ENCODE peak calls at places on chromosomes 5 and 9, in seven cellular contexts. One of them, this sample, is unnamed.

GRCh38 chr5:54443264-54443663 is 12.2 kb upstream of the HSPB3 start:
- DNase-seq in uterus: no peak
- DNase-seq in GM23248: peak; percentile 62
- DNase-seq in neural progenitor cell: peak; percentile 51
- DNase-seq in heart right ventricle: no peak
- DNase-seq in aorta: no peak
- DNase-seq in body of pancreas: no peak
- DNase-seq in this sample: no peak

GRCh38 chr5:158874814-158875213 is 224.9 kb downstream of the EBF1 start:
- DNase-seq in GM23248: peak; percentile 25
- DNase-seq in neural progenitor cell: no peak
- DNase-seq in body of pancreas: no peak
- DNase-seq in aorta: no peak
- DNase-seq in uterus: no peak
- DNase-seq in heart right ventricle: no peak
- DNase-seq in this sample: no peak

GRCh38 chr5:95931118-95931833 is 30.4 kb downstream of the ELL2 start:
- DNase-seq in body of pancreas: no peak
- DNase-seq in uterus: no peak
- DNase-seq in aorta: no peak
- DNase-seq in heart right ventricle: no peak
- DNase-seq in neural progenitor cell: no peak
- DNase-seq in GM23248: no peak
- DNase-seq in this sample: no peak

GRCh38 chr5:130116972-130117371 is 212.7 kb downstream of the CHSY3 start:
- DNase-seq in heart right ventricle: no peak
- DNase-seq in aorta: no peak
- DNase-seq in neural progenitor cell: no peak
- DNase-seq in uterus: no peak
- DNase-seq in body of pancreas: no peak
- DNase-seq in GM23248: no peak
- DNase-seq in this sample: no peak

GRCh38 chr9:8728910-8729309 is 929.3 kb upstream of the DMAC1 start:
- DNase-seq in aorta: no peak
- DNase-seq in uterus: no peak
- DNase-seq in body of pancreas: no peak
- DNase-seq in heart right ventricle: no peak
- DNase-seq in neural progenitor cell: no peak
- DNase-seq in GM23248: no peak
- DNase-seq in this sample: no peak

GRCh38 chr9:132350861-132351315 is 3.9 kb downstream of the SETX start:
- DNase-seq in GM23248: peak; percentile 46
- DNase-seq in neural progenitor cell: no peak
- DNase-seq in body of pancreas: no peak
- DNase-seq in aorta: no peak
- DNase-seq in heart right ventricle: no peak
- DNase-seq in uterus: no peak
- DNase-seq in this sample: peak; percentile 13

GRCh38 chr5:139839918-139840317 is 44.3 kb downstream of the PSD2 start:
- DNase-seq in heart right ventricle: no peak
- DNase-seq in GM23248: no peak
- DNase-seq in uterus: no peak
- DNase-seq in neural progenitor cell: no peak
- DNase-seq in aorta: no peak
- DNase-seq in body of pancreas: no peak
- DNase-seq in this sample: no peak

GRCh38 chr9:124217839-124218437 is 39.8 kb upstream of the NEK6 start:
- DNase-seq in body of pancreas: no peak
- DNase-seq in uterus: no peak
- DNase-seq in heart right ventricle: no peak
- DNase-seq in neural progenitor cell: no peak
- DNase-seq in aorta: peak; percentile 43
- DNase-seq in GM23248: no peak
- DNase-seq in this sample: no peak

GRCh38 chr9:19481471-19481870 is 72.7 kb downstream of the ACER2 start:
- DNase-seq in aorta: no peak
- DNase-seq in body of pancreas: no peak
- DNase-seq in neural progenitor cell: no peak
- DNase-seq in uterus: no peak
- DNase-seq in heart right ventricle: no peak
- DNase-seq in GM23248: no peak
- DNase-seq in this sample: no peak

GRCh38 chr5:73497537-73498056 is 645 bp upstream of the BTF3 start:
- DNase-seq in GM23248: no peak
- DNase-seq in uterus: no peak
- DNase-seq in neural progenitor cell: peak; percentile 37
- DNase-seq in body of pancreas: no peak
- DNase-seq in heart right ventricle: no peak
- DNase-seq in aorta: no peak
- DNase-seq in this sample: no peak

GRCh38 chr5:176647870-176648466 is 684 bp downstream of the TSPAN17 start:
- DNase-seq in body of pancreas: peak; percentile 71
- DNase-seq in aorta: no peak
- DNase-seq in heart right ventricle: peak; percentile 62
- DNase-seq in GM23248: peak; percentile 47
- DNase-seq in neural progenitor cell: peak; percentile 59
- DNase-seq in uterus: peak; percentile 60
- DNase-seq in this sample: no peak

GRCh38 chr5:17679597-17680187 is 45.4 kb downstream of the TAF11L14 start:
- DNase-seq in aorta: no peak
- DNase-seq in GM23248: peak; percentile 4
- DNase-seq in body of pancreas: no peak
- DNase-seq in heart right ventricle: no peak
- DNase-seq in neural progenitor cell: no peak
- DNase-seq in uterus: no peak
- DNase-seq in this sample: no peak

GRCh38 chr5:77175235-77175634 is 35.2 kb upstream of the PDE8B start:
- DNase-seq in neural progenitor cell: no peak
- DNase-seq in GM23248: no peak
- DNase-seq in uterus: no peak
- DNase-seq in body of pancreas: no peak
- DNase-seq in aorta: no peak
- DNase-seq in heart right ventricle: no peak
- DNase-seq in this sample: no peak

GRCh38 chr9:32380944-32381343 is 3.5 kb upstream of the ACO1 start:
- DNase-seq in uterus: no peak
- DNase-seq in GM23248: no peak
- DNase-seq in neural progenitor cell: no peak
- DNase-seq in body of pancreas: no peak
- DNase-seq in aorta: no peak
- DNase-seq in heart right ventricle: no peak
- DNase-seq in this sample: no peak

GRCh38 chr5:142826741-142827492 is 56.7 kb downstream of the ARHGAP26 start:
- DNase-seq in uterus: no peak
- DNase-seq in heart right ventricle: no peak
- DNase-seq in aorta: peak; percentile 82
- DNase-seq in body of pancreas: no peak
- DNase-seq in GM23248: peak; percentile 73
- DNase-seq in neural progenitor cell: no peak
- DNase-seq in this sample: no peak

GRCh38 chr5:110884005-110884404 is 145.2 kb downstream of the SLC25A46 start:
- DNase-seq in GM23248: peak; percentile 37
- DNase-seq in uterus: no peak
- DNase-seq in body of pancreas: no peak
- DNase-seq in aorta: no peak
- DNase-seq in neural progenitor cell: no peak
- DNase-seq in heart right ventricle: no peak
- DNase-seq in this sample: no peak

GRCh38 chr5:109689740-109690455 is at the start of gene MAN2A1:
- DNase-seq in heart right ventricle: peak; percentile 81
- DNase-seq in aorta: peak; percentile 88
- DNase-seq in neural progenitor cell: peak; percentile 84
- DNase-seq in body of pancreas: peak; percentile 78
- DNase-seq in GM23248: peak; percentile 83
- DNase-seq in uterus: peak; percentile 78
- DNase-seq in this sample: peak; percentile 70

GRCh38 chr5:99061711-99062110 is 132.9 kb upstream of the CHD1 start:
- DNase-seq in body of pancreas: no peak
- DNase-seq in GM23248: peak; percentile 91
- DNase-seq in neural progenitor cell: no peak
- DNase-seq in heart right ventricle: no peak
- DNase-seq in aorta: no peak
- DNase-seq in uterus: no peak
- DNase-seq in this sample: no peak

GRCh38 chr5:172114875-172115422 is 73.1 kb downstream of the STK10 start:
- DNase-seq in body of pancreas: no peak
- DNase-seq in neural progenitor cell: no peak
- DNase-seq in uterus: no peak
- DNase-seq in aorta: peak; percentile 83
- DNase-seq in GM23248: no peak
- DNase-seq in heart right ventricle: peak; percentile 56
- DNase-seq in this sample: peak; percentile 46

GRCh38 chr5:176660860-176661641 is 13.8 kb downstream of the TSPAN17 start:
- DNase-seq in GM23248: peak; percentile 82
- DNase-seq in aorta: peak; percentile 79
- DNase-seq in neural progenitor cell: peak; percentile 93
- DNase-seq in body of pancreas: peak; percentile 75
- DNase-seq in uterus: peak; percentile 69
- DNase-seq in heart right ventricle: peak; percentile 77
- DNase-seq in this sample: peak; percentile 53

GRCh38 chr5:14212838-14213237 is 69.7 kb downstream of the TRIO start:
- DNase-seq in aorta: no peak
- DNase-seq in body of pancreas: no peak
- DNase-seq in uterus: no peak
- DNase-seq in heart right ventricle: no peak
- DNase-seq in neural progenitor cell: no peak
- DNase-seq in GM23248: no peak
- DNase-seq in this sample: no peak

GRCh38 chr9:117273612-117274011 is 141.2 kb downstream of the ASTN2 start:
- DNase-seq in uterus: no peak
- DNase-seq in GM23248: no peak
- DNase-seq in aorta: no peak
- DNase-seq in neural progenitor cell: no peak
- DNase-seq in body of pancreas: no peak
- DNase-seq in heart right ventricle: no peak
- DNase-seq in this sample: no peak

GRCh38 chr9:128546504-128546903 is 5.9 kb upstream of the SPTAN1 start:
- DNase-seq in neural progenitor cell: no peak
- DNase-seq in body of pancreas: no peak
- DNase-seq in heart right ventricle: no peak
- DNase-seq in uterus: no peak
- DNase-seq in GM23248: no peak
- DNase-seq in aorta: no peak
- DNase-seq in this sample: no peak

GRCh38 chr9:128551652-128552152 is 685 bp upstream of the SPTAN1 start:
- DNase-seq in uterus: no peak
- DNase-seq in GM23248: no peak
- DNase-seq in neural progenitor cell: no peak
- DNase-seq in body of pancreas: no peak
- DNase-seq in heart right ventricle: no peak
- DNase-seq in aorta: no peak
- DNase-seq in this sample: no peak

GRCh38 chr9:128550770-128551651 is 1.4 kb upstream of the SPTAN1 start:
- DNase-seq in neural progenitor cell: peak; percentile 88
- DNase-seq in body of pancreas: no peak
- DNase-seq in heart right ventricle: peak; percentile 41
- DNase-seq in GM23248: peak; percentile 75
- DNase-seq in uterus: peak; percentile 46
- DNase-seq in aorta: peak; percentile 68
- DNase-seq in this sample: no peak

GRCh38 chr9:128550226-128550625 is 2.2 kb upstream of the SPTAN1 start:
- DNase-seq in body of pancreas: no peak
- DNase-seq in neural progenitor cell: no peak
- DNase-seq in uterus: no peak
- DNase-seq in GM23248: peak; percentile 30
- DNase-seq in aorta: no peak
- DNase-seq in heart right ventricle: no peak
- DNase-seq in this sample: no peak

GRCh38 chr9:128548876-128549275 is 3.5 kb upstream of the SPTAN1 start:
- DNase-seq in GM23248: no peak
- DNase-seq in body of pancreas: no peak
- DNase-seq in heart right ventricle: no peak
- DNase-seq in uterus: no peak
- DNase-seq in neural progenitor cell: peak; percentile 12
- DNase-seq in aorta: no peak
- DNase-seq in this sample: no peak
- H3K27ac ChIP-seq in GM23248: peak overlapping the region; percentile 93
- H3K27ac ChIP-seq in body of pancreas: no peak overlapping the region
- H3K27ac ChIP-seq in heart right ventricle: peak overlapping the region; percentile 99
- H3K27ac ChIP-seq in uterus: no peak overlapping the region
- H3K27ac ChIP-seq in neural progenitor cell: no peak overlapping the region
- H3K27ac ChIP-seq in aorta: no peak overlapping the region
- H3K27ac ChIP-seq in this sample: no peak overlapping the region

GRCh38 chr5:71011194-71011792 is 13.8 kb downstream of the NAIP start:
- DNase-seq in uterus: no peak
- DNase-seq in body of pancreas: no peak
- DNase-seq in neural progenitor cell: no peak
- DNase-seq in GM23248: no peak
- DNase-seq in heart right ventricle: no peak
- DNase-seq in aorta: no peak
- DNase-seq in this sample: no peak
- H3K4me3 ChIP-seq in uterus: no peak overlapping the region
- H3K4me3 ChIP-seq in body of pancreas: no peak overlapping the region
- H3K4me3 ChIP-seq in neural progenitor cell: no peak overlapping the region
- H3K4me3 ChIP-seq in GM23248: no peak overlapping the region
- H3K4me3 ChIP-seq in heart right ventricle: no peak overlapping the region
- H3K4me3 ChIP-seq in aorta: no peak overlapping the region
- H3K4me3 ChIP-seq in this sample: no peak overlapping the region

DNA sequence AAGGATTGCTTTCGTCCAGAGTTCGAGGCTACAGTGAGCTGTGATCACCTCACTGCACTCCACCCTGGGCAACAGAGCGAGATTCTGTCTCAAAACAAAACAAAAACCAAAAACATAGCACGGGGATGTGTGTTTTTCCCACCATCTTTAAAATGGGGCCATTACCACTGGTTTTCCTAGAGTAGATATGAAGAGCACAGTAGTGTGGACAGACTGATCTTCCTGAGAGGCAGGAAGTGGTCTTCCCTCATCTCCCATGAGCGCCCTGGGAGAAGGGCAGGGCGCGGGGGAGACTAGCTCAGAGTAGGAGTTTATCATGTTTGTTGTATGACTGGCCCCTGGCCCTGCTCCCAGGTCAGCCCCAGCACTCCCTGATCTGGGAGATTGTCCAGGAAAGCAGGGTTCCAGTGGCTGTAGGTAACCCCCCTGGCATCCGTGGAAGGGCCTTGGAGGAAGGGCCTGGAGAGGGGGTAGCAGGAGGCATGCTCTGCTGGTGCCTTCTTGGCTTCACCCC is 2.3 kb downstream of the SUSD3 start:
- DNase-seq in uterus: peak; percentile 83
- DNase-seq in heart right ventricle: no peak
- DNase-seq in body of pancreas: no peak
- DNase-seq in GM23248: peak; percentile 53
- DNase-seq in neural progenitor cell: no peak
- DNase-seq in aorta: no peak
- DNase-seq in this sample: no peak
- H3K4me1 ChIP-seq in uterus: peaks cover 24% of the 10 kb centered on the region
- H3K4me1 ChIP-seq in heart right ventricle: peaks cover 34% of the 10 kb centered on the region
- H3K4me1 ChIP-seq in body of pancreas: peaks cover 13% of the 10 kb centered on the region
- H3K4me1 ChIP-seq in GM23248: peaks cover 8% of the 10 kb centered on the region
- H3K4me1 ChIP-seq in neural progenitor cell: peaks cover 13% of the 10 kb centered on the region
- H3K4me1 ChIP-seq in aorta: no peaks in the 10 kb centered on the region
- H3K4me1 ChIP-seq in this sample: peaks cover 74% of the 10 kb centered on the region

DNA sequence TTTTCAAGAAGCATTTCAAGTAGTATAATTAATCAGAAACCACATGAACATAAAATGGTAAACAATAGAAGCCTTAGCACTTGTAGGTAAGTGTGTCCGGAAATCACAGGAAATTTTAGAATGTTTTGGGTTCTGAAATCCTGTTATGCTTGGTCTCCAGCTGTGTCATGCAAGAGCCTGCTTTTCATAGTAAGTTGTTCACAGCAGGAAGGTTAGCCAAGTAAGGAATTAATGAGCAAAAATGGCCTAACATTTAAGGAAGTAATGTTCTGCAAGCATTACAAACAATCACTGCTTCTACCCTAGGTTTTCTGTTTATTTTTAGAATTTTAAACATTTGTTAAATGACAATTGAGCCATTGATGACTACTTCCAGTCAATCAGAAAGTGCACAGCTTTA is 669.5 kb downstream of the SLCO4C1 start:
- DNase-seq in uterus: no peak
- DNase-seq in heart right ventricle: no peak
- DNase-seq in body of pancreas: no peak
- DNase-seq in GM23248: no peak
- DNase-seq in neural progenitor cell: peak; percentile 18
- DNase-seq in aorta: no peak
- DNase-seq in this sample: no peak
- H3K27ac ChIP-seq in uterus: no peak overlapping the region
- H3K27ac ChIP-seq in heart right ventricle: no peak overlapping the region
- H3K27ac ChIP-seq in body of pancreas: no peak overlapping the region
- H3K27ac ChIP-seq in GM23248: no peak overlapping the region
- H3K27ac ChIP-seq in neural progenitor cell: no peak overlapping the region
- H3K27ac ChIP-seq in aorta: no peak overlapping the region
- H3K27ac ChIP-seq in this sample: no peak overlapping the region